ENCODE peak calls at places on chromosomes 16 and 17, in five cellular contexts. L, Y, Q, Z and C are unnamed samples.

GRCh38 chr17:7242717-7243576 is 698 bp upstream of the GABARAP start:
- DNase-seq in L (peak; percentile 99), Y (peak; percentile 96), Q (peak; percentile 98), Z (peak; percentile 98), C (peak; percentile 96)

GRCh38 chr16:27676807-27677206 is 126.9 kb downstream of the KATNIP start:
- DNase-seq in L (no peak), Y (no peak), Q (no peak), Z (peak; percentile 47), C (no peak)

GRCh38 chr16:68798398-68798797 is 44.9 kb upstream of the TANGO6 start:
- DNase-seq in L (peak; percentile 30), Y (peak; percentile 50), Q (no peak), Z (no peak), C (no peak)

GRCh38 chr17:35801583-35802224 is 6.3 kb upstream of the MMP28 start:
- DNase-seq in L (no peak), Y (no peak), Q (no peak), Z (peak; percentile 55), C (peak; percentile 99)

GRCh38 chr16:528111-529011 is 849 bp downstream of the CAPN15 start:
- DNase-seq in L (peak; percentile 63), Y (peak; percentile 72), Q (peak; percentile 62), Z (peak; percentile 56), C (peak; percentile 54)

GRCh38 chr16:81708459-81709368 is 70.4 kb upstream of the PLCG2 start:
- DNase-seq in L (no peak), Y (no peak), Q (no peak), Z (no peak), C (no peak)

GRCh38 chr17:69734656-69735055 is 320.2 kb downstream of the MAP2K6 start:
- DNase-seq in L (no peak), Y (no peak), Q (no peak), Z (no peak), C (no peak)

GRCh38 chr16:52812945-52813556 is 239.6 kb downstream of the CHD9NB start:
- DNase-seq in L (no peak), Y (no peak), Q (no peak), Z (peak; percentile 89), C (peak; percentile 5)

GRCh38 chr17:77735341-77736206 is 222.9 kb upstream of the TNRC6C start:
- DNase-seq in L (no peak), Y (no peak), Q (peak; percentile 44), Z (peak; percentile 73), C (no peak)

GRCh38 chr16:79264237-79265104 is 336.1 kb downstream of the MAF start:
- DNase-seq in L (no peak), Y (no peak), Q (no peak), Z (no peak), C (no peak)

GRCh38 chr16:16863672-16864071 is 484.7 kb downstream of the NPIPA7 start:
- DNase-seq in L (no peak), Y (no peak), Q (no peak), Z (no peak), C (no peak)

GRCh38 chr17:76014100-76014924 is 12.8 kb downstream of the EVPL start:
- DNase-seq in L (peak; percentile 96), Y (peak; percentile 69), Q (peak; percentile 93), Z (peak; percentile 64), C (peak; percentile 59)

GRCh38 chr17:64378890-64379354 is 11.7 kb downstream of the PECAM1 start:
- DNase-seq in L (no peak), Y (no peak), Q (no peak), Z (peak; percentile 62), C (peak; percentile 83)

GRCh38 chr16:86517652-86518258 is 7.4 kb downstream of the FOXF1 start:
- DNase-seq in L (peak; percentile 80), Y (peak; percentile 34), Q (peak; percentile 80), Z (peak; percentile 89), C (peak; percentile 66)

GRCh38 chr17:31388770-31389672 is 2.5 kb upstream of the RAB11FIP4 start:
- DNase-seq in L (peak; percentile 76), Y (peak; percentile 40), Q (peak; percentile 70), Z (peak; percentile 8), C (peak; percentile 32)

GRCh38 chr16:70738083-70738977 is 52.5 kb upstream of the MTSS2 start:
- DNase-seq in L (peak; percentile 81), Y (peak; percentile 51), Q (peak; percentile 61), Z (peak; percentile 96), C (peak; percentile 58)

GRCh38 chr16:69132424-69133252 is at the start of the genes CHTF8 and UTP4:
- DNase-seq in L (peak; percentile 88), Y (peak; percentile 82), Q (peak; percentile 94), Z (peak; percentile 79), C (peak; percentile 74)

GRCh38 chr16:70453891-70454220 is 539 bp upstream of the FCSK start:
- DNase-seq in L (peak; percentile 82), Y (no peak), Q (peak; percentile 66), Z (no peak), C (no peak)

GRCh38 chr16:55499951-55500350 is 8.9 kb upstream of the LPCAT2 start:
- DNase-seq in L (no peak), Y (peak; percentile 86), Q (peak; percentile 49), Z (peak; percentile 93), C (peak; percentile 98)

GRCh38 chr17:73831699-73832098 is 187.5 kb upstream of the SDK2 start:
- DNase-seq in L (no peak), Y (no peak), Q (no peak), Z (no peak), C (no peak)

GRCh38 chr17:14298221-14298994 is 2.5 kb upstream of the HS3ST3B1 start:
- DNase-seq in L (no peak), Y (no peak), Q (peak; percentile 72), Z (no peak), C (no peak)

GRCh38 chr16:85061566-85061965 is 34.0 kb downstream of the KIAA0513 start:
- DNase-seq in L (no peak), Y (no peak), Q (no peak), Z (no peak), C (no peak)

GRCh38 chr17:2190014-2190413 is 113.6 kb downstream of the SMG6 start:
- DNase-seq in L (no peak), Y (no peak), Q (no peak), Z (no peak), C (no peak)

GRCh38 chr17:81068411-81068810 is 33.5 kb downstream of the BAIAP2 start:
- DNase-seq in L (no peak), Y (no peak), Q (no peak), Z (no peak), C (no peak)

GRCh38 chr16:5017678-5017969 is 16.1 kb downstream of the NAGPA start:
- DNase-seq in L (no peak), Y (no peak), Q (no peak), Z (no peak), C (no peak)

GRCh38 chr16:445566-445965 is 20.1 kb downstream of the RAB11FIP3 start:
- DNase-seq in L (no peak), Y (no peak), Q (no peak), Z (no peak), C (no peak)

GRCh38 chr17:70050192-70050591 is 24.8 kb upstream of the KCNJ16 start:
- DNase-seq in L (no peak), Y (no peak), Q (no peak), Z (no peak), C (no peak)

DNA sequence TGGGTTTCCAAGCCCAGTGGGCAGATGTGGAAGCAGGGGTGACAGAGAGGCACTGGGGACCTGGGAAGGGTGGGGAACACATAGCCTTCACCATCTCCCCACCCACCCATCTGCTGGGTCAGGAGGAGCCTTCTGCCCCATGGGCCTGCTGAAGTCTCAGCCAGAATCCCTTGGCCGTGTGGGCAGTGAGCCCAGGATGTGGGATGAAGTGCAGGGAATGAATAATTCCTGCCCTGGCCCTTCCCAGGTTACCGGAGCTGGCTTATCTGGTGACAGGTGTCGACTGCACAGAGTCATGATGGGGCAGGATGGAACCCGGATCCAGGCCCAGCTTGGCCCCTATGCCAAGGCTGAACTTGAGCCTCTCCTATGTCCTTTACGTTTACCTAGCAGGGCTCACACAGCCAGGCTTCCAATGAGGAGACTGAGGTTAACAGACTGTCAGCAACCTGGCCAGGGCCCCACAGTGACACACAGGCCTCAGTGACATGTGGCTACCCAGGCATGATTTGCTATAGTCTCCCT is 17.5 kb downstream of the ATP2A3 start:
- DNase-seq in L (no peak), Y (no peak), Q (no peak), Z (no peak), C (no peak)
- H3K4me1 ChIP-seq in L (peaks cover 5% of the 10 kb centered on the region), Y (no peaks in the 10 kb centered on the region), Q (no peaks in the 10 kb centered on the region), Z (no peaks in the 10 kb centered on the region), C (peaks cover 3% of the 10 kb centered on the region)

DNA sequence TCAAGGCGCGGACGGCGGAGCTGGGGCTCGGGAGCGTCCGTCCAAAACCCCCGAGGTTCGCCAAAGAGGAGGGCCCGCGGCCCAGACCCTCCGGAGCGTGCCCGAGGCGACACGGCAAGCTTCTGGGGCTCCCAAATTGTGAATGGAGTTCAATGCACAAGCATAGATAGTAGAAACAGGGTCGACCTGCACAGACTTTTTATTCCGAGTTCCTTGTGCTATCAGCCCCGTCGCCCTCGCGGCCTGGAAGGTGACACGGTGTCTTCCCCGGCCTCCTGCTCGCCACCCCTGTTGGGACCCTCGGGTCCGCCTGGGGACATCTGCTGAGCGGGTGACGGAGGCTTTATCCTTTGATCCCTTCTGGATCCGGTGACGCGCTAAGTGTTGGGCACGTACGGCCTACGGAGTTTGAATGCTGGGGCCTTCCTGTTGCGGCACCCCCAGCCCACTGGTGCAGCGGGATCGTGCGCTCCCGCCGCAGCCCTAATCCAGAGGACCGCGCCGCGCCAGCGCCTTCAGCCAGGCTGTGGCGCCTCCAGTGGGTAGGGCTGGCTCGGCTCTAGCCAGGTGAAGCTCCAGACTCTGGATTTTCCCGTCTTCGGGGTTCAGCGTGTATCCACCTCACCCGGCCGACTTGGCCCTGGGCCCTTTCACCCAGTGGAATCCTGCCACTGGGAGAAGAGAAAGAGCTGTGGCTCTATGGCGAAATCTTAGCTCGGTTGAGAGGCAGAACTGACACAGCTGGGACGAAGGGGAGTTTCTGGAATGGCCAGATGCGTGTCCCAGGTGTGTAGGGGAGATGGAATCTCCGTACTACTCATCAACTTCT is 17.0 kb upstream of the NTN1 start:
- DNase-seq in L (peak; percentile 68), Y (no peak), Q (peak; percentile 72), Z (no peak), C (no peak)
- TF ChIP-seq EZH2 in L (peak; percentile 65), Y (no peak), Q (peak; percentile 70), Z (peak; percentile 31), C (peak; percentile 93)

GRCh38 chr16:67458121-67458641 is 22.8 kb downstream of the ATP6V0D1 start:
- DNase-seq in L (no peak), Y (no peak), Q (no peak), Z (no peak), C (no peak)

GRCh38 chr16:67460168-67460567 is 20.8 kb downstream of the ATP6V0D1 start:
- DNase-seq in L (no peak), Y (no peak), Q (no peak), Z (no peak), C (no peak)

GRCh38 chr16:67457611-67458010 is 23.3 kb downstream of the ATP6V0D1 start:
- DNase-seq in L (no peak), Y (no peak), Q (no peak), Z (no peak), C (no peak)

GRCh38 chr16:67459858-67460144 is 21.2 kb downstream of the ATP6V0D1 start:
- DNase-seq in L (no peak), Y (no peak), Q (no peak), Z (no peak), C (no peak)

GRCh38 chr16:67459066-67459857 is 21.7 kb downstream of the ATP6V0D1 start:
- DNase-seq in L (no peak), Y (no peak), Q (no peak), Z (no peak), C (peak; percentile 44)
- H3K4me1 ChIP-seq in L (no peaks in the 10 kb centered on the region), Y (no peaks in the 10 kb centered on the region), Q (no peaks in the 10 kb centered on the region), Z (peaks cover 19% of the 10 kb centered on the region), C (peaks cover 13% of the 10 kb centered on the region)

DNA sequence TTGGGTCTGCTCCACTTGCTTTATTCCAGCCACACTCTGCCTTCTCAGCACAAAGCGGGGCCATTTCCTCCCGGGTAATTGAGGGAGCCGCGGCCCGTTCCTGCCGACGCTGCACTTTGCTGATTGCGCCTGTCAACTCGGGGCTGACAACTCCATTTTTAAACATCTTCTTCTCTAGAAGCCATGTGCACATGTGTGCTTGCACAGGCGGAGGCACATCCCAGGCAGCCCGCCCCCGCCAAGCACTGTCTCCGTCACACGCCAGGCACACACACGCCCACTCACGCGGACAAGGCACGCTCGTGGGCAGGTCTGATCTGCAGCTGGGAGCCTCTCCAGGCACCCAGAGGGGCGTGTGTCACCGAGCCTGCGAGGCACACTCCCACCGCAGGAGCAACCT is 63.2 kb downstream of the ENGASE start:
- DNase-seq in L (no peak), Y (no peak), Q (no peak), Z (no peak), C (no peak)
- TF ChIP-seq EZH2 in L (no peak), Y (no peak), Q (no peak), Z (no peak), C (no peak)